ENCODE peak calls at places on chromosome 15, in four cellular contexts. One of them, this sample, is unnamed.

GRCh38 chr15:69660114-69660513 is 207.5 kb downstream of the RPLP1 start:
- DNase-seq in A549: no peak
- DNase-seq in K562: no peak
- DNase-seq in GM12878: no peak
- DNase-seq in this sample: no peak

GRCh38 chr15:74775132-74775562 is 6.7 kb upstream of the CSK start:
- DNase-seq in GM12878: no peak
- DNase-seq in A549: no peak
- DNase-seq in K562: no peak
- DNase-seq in this sample: no peak

GRCh38 chr15:97966924-97967620 is 6.6 kb downstream of the ARRDC4 start:
- DNase-seq in GM12878: no peak
- DNase-seq in K562: no peak
- DNase-seq in A549: no peak
- DNase-seq in this sample: no peak

GRCh38 chr15:69265347-69265955 is 33.3 kb upstream of the PAQR5 start:
- DNase-seq in GM12878: no peak
- DNase-seq in A549: peak
- DNase-seq in K562: no peak
- DNase-seq in this sample: peak

GRCh38 chr15:65524226-65524625 is 6.0 kb upstream of the HACD3 start:
- DNase-seq in K562: no peak
- DNase-seq in GM12878: no peak
- DNase-seq in A549: no peak
- DNase-seq in this sample: no peak

GRCh38 chr15:25240461-25241021 is 198.3 kb downstream of the UBE3A start:
- DNase-seq in A549: no peak
- DNase-seq in K562: no peak
- DNase-seq in GM12878: no peak
- DNase-seq in this sample: no peak

GRCh38 chr15:80121546-80121945 is 31.3 kb upstream of the FAH start:
- DNase-seq in A549: no peak
- DNase-seq in K562: no peak
- DNase-seq in GM12878: no peak
- DNase-seq in this sample: no peak

GRCh38 chr15:40314723-40315276 is 7.1 kb upstream of the PLCB2 start:
- DNase-seq in K562: no peak
- DNase-seq in A549: no peak
- DNase-seq in GM12878: no peak
- DNase-seq in this sample: no peak

GRCh38 chr15:86654501-86654900 is 574.8 kb downstream of the AGBL1 start:
- DNase-seq in A549: no peak
- DNase-seq in GM12878: no peak
- DNase-seq in K562: no peak
- DNase-seq in this sample: no peak

GRCh38 chr15:63604281-63604680 is 7.1 kb downstream of the FBXL22 start:
- DNase-seq in GM12878: no peak
- DNase-seq in K562: no peak
- DNase-seq in A549: no peak
- DNase-seq in this sample: no peak

GRCh38 chr15:48893311-48893710 is 15.4 kb downstream of the EID1 start:
- DNase-seq in A549: no peak
- DNase-seq in K562: no peak
- DNase-seq in GM12878: no peak
- DNase-seq in this sample: no peak

GRCh38 chr15:73388256-73388781 is 19.6 kb upstream of the HCN4 start:
- DNase-seq in GM12878: no peak
- DNase-seq in A549: peak
- DNase-seq in K562: no peak
- DNase-seq in this sample: peak

DNA sequence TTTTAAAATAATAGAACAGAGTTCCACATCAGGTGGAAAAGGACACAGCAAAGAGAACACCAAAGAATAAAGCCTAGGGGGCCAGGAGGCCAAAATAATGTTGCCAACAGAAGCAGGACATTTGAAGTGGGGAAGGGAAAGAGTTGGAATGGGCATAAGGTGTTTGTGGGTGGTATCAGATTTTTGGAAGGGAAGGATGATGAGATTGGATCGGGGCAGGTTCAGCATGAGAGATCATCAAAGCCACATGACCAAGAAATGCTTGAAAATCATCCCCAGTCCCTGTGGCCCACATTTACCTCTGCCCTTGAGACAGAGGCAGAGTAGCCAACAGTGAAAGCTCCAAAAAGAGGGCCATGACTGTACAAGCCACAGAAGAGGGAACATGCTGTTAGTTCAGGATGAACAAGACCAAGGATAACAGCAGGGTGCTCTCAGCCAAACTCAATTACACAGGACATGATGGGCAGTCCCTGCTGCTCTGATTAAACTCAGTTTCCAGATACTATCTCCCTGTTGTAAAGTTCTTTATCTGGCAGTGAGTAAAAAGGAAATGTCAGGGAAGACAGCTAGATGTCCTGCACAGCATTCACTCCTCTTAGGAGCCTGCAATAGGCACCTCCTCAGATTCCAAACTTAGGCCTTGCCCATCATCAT is 32.5 kb downstream of the RAB27A start:
- DNase-seq in K562: no peak
- DNase-seq in A549: no peak
- DNase-seq in GM12878: no peak
- DNase-seq in this sample: no peak
- TF ChIP-seq POLR2AphosphoS2 in K562: no peak
- TF ChIP-seq POLR2AphosphoS2 in A549: no peak
- TF ChIP-seq POLR2AphosphoS2 in GM12878: no peak
- TF ChIP-seq POLR2AphosphoS2 in this sample: no peak

GRCh38 chr15:47618216-47618615 is 99.1 kb upstream of the SEMA6D start:
- DNase-seq in K562: no peak
- DNase-seq in GM12878: no peak
- DNase-seq in A549: no peak
- DNase-seq in this sample: no peak
- TF ChIP-seq POLR2AphosphoS2 in K562: no peak
- TF ChIP-seq POLR2AphosphoS2 in GM12878: no peak
- TF ChIP-seq POLR2AphosphoS2 in A549: no peak
- TF ChIP-seq POLR2AphosphoS2 in this sample: no peak

DNA sequence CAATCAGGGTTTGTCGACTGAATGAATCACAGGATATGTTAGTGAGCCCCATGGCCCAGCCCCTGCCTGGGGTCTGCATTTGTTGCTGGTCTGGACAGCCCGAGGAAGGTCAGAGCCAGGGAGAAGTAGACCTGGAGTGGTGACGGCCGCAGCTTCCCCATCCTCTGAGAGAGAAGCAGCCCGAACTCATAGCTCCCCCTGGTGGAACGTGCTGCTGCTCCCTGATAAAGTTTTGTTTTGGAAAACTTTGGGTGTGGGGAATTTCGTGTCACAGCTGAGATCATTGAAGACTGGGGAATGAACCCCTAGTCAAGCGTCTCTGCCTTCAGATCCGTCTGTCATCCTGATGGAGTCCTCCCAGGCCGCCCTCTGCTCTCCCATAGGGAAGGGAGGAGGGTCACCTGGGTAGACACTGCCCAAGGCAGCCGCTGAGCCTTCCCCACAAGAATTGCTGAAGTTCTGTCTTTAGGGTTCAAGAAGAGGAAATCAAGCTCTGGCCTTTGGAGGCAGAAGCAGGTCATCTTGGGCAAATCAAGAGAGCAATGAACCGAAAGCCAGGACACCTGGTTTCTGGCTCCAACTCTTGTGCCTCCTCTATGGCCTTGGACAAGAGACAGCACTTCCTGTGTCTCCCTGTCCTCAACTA is 60.5 kb downstream of the GLDN start:
- DNase-seq in GM12878: no peak
- DNase-seq in K562: peak
- DNase-seq in A549: peak
- DNase-seq in this sample: peak
- TF ChIP-seq POLR2AphosphoS2 in GM12878: no peak
- TF ChIP-seq POLR2AphosphoS2 in K562: no peak
- TF ChIP-seq POLR2AphosphoS2 in A549: no peak
- TF ChIP-seq POLR2AphosphoS2 in this sample: no peak

DNA sequence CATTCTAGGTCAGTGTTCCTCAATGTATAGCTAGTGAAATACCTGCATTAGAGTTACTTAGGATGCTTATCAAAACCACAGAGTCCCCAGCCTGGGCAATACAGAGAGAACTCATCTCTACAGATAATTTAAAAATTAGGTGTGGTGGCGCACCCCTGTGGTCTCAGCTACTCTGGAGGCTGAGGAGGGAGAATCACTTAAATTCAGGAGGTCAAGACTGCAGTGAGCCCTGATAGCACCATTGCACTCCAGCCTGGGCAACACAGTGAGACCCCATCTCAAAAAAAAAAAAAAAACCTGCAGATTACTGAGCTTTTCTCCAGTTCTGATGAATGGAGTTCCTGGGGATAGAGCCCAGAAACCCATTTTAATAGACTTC is 10.1 kb upstream of the MINDY2 start:
- DNase-seq in A549: no peak
- DNase-seq in GM12878: no peak
- DNase-seq in K562: no peak
- DNase-seq in this sample: no peak
- TF ChIP-seq POLR2AphosphoS2 in A549: no peak
- TF ChIP-seq POLR2AphosphoS2 in GM12878: no peak
- TF ChIP-seq POLR2AphosphoS2 in K562: no peak
- TF ChIP-seq POLR2AphosphoS2 in this sample: no peak

This sample was measured in HepG2.